ENCODE peak calls at places on chromosome X, in ten cellular contexts. Y is D341Med; B is pancreas; X is AG08396; A is Right ventricle myocardium inferior; V is NCI-H2081; T is T-helper 2 cell; U is activated T-cell treated with anti-CD3 and anti-CD28 coated beads, Interleukin-2, amount 50 U/mL, for 72 hours; P is NCI-H187 treated with DMSO at 0.1 percent for 48 hours; I is ACHN. Q is an unnamed sample.

GRCh38 chrX:3161686-3162085 is 120.4 kb downstream of the ARSF start:
- DNase-seq in Y (no peak), B (no peak), X (peak), A (no peak), V (no peak), T (no peak), U (no peak), P (no peak), I (no peak), Q (peak)

GRCh38 chrX:141220342-141221008 is 21.8 kb downstream of the SPANXC start:
- DNase-seq in Y (no peak), B (no peak), X (peak), A (no peak), V (no peak), T (no peak), U (no peak), P (no peak), I (peak), Q (peak)

GRCh38 chrX:41333744-41333993 is 293 bp upstream of the DDX3X start:
- DNase-seq in Y (no peak), B (no peak), X (peak), A (peak), V (peak), T (peak), U (peak), P (no peak), I (peak), Q (peak)

GRCh38 chrX:155056877-155057792 is 13.8 kb downstream of the CMC4 start:
- DNase-seq in Y (peak), B (peak), X (peak), A (peak), V (peak), T (peak), U (peak), P (no peak), I (peak), Q (peak)

GRCh38 chrX:42129541-42129940 is 206.2 kb upstream of the CASK start:
- DNase-seq in Y (no peak), B (no peak), X (no peak), A (no peak), V (no peak), T (no peak), U (no peak), P (no peak), I (no peak), Q (no peak)

GRCh38 chrX:25017667-25018247 is 2.0 kb upstream of the ARX start:
- DNase-seq in Y (no peak), B (no peak), X (no peak), A (no peak), V (peak), T (no peak), U (no peak), P (no peak), I (peak), Q (no peak)

GRCh38 chrX:102580891-102581290 is 18.4 kb upstream of the ARMCX5 start:
- DNase-seq in Y (no peak), B (no peak), X (no peak), A (no peak), V (no peak), T (no peak), U (no peak), P (no peak), I (no peak), Q (no peak)

GRCh38 chrX:118637997-118638396 is 89.4 kb upstream of the IL13RA1 start:
- DNase-seq in Y (no peak), B (no peak), X (no peak), A (no peak), V (no peak), T (no peak), U (no peak), P (no peak), I (peak), Q (peak)

GRCh38 chrX:123590842-123591491 is 141.9 kb downstream of the THOC2 start:
- DNase-seq in Y (no peak), B (no peak), X (peak), A (no peak), V (no peak), T (peak), U (no peak), P (no peak), I (peak), Q (peak)

GRCh38 chrX:108735087-108735679 is 1.2 kb downstream of the IRS4 start:
- DNase-seq in Y (peak), B (no peak), X (no peak), A (no peak), V (peak), T (no peak), U (no peak), P (no peak), I (no peak), Q (peak)

GRCh38 chrX:45801554-45801953 is 600.9 kb upstream of the DIPK2B start:
- DNase-seq in Y (no peak), B (no peak), X (no peak), A (no peak), V (no peak), T (peak), U (no peak), P (no peak), I (peak), Q (peak)

GRCh38 chrX:30864383-30864785 is 24.7 kb downstream of the TAB3 start:
- DNase-seq in Y (no peak), B (no peak), X (no peak), A (no peak), V (no peak), T (no peak), U (no peak), P (no peak), I (no peak), Q (no peak)

GRCh38 chrX:12997898-12998687 is 23.2 kb downstream of the TMSB4X start:
- DNase-seq in Y (no peak), B (peak), X (no peak), A (no peak), V (no peak), T (peak), U (no peak), P (no peak), I (no peak), Q (no peak)

GRCh38 chrX:50469206-50469605 is 1.4 kb downstream of the DGKK start:
- DNase-seq in Y (peak), B (no peak), X (no peak), A (no peak), V (no peak), T (no peak), U (no peak), P (no peak), I (no peak), Q (no peak)

GRCh38 chrX:67604979-67605703 is 61.3 kb downstream of the AR start:
- DNase-seq in Y (no peak), B (no peak), X (peak), A (no peak), V (no peak), T (no peak), U (no peak), P (no peak), I (peak), Q (peak)

GRCh38 chrX:6917666-6918065 is 229.8 kb upstream of the STS start:
- DNase-seq in Y (no peak), B (no peak), X (no peak), A (no peak), V (no peak), T (no peak), U (no peak), P (no peak), I (no peak), Q (no peak)

GRCh38 chrX:1213971-1214370 is 1.5 kb upstream of the CRLF2 start:
- DNase-seq in Y (no peak), B (no peak), X (no peak), A (no peak), V (no peak), T (no peak), U (no peak), P (no peak), I (no peak), Q (no peak)

Q was measured in bronchial epithelial cell.